ENCODE peak calls at places on chromosome X, in seven cellular contexts. Z, V, E, X, O, C and W are unnamed samples.

GRCh38 chrX:105869676-105870075 is 47.3 kb downstream of the NRK start:
- DNase-seq in V (no peak), Z (no peak), E (no peak), O (no peak), C (no peak), X (peak; percentile 38), W (no peak)

GRCh38 chrX:138875472-138875871 is 164.0 kb upstream of the FGF13 start:
- DNase-seq in E (no peak), C (no peak), V (no peak), X (no peak), Z (no peak), O (no peak), W (no peak)

GRCh38 chrX:72554448-72555140 is 18.0 kb downstream of the HDAC8 start:
- DNase-seq in O (peak; percentile 18), E (peak; percentile 18), V (peak; percentile 38), Z (peak; percentile 80), X (no peak), C (no peak), W (peak; percentile 88)

GRCh38 chrX:12973561-12974216 is 1.2 kb upstream of the TMSB4X start:
- DNase-seq in X (no peak), Z (no peak), C (no peak), E (no peak), V (no peak), O (no peak), W (no peak)

GRCh38 chrX:70445197-70445656 is 592 bp downstream of the DLG3 start:
- DNase-seq in O (no peak), C (no peak), E (no peak), X (no peak), V (no peak), Z (no peak), W (no peak)

GRCh38 chrX:109926743-109927662 is 75.9 kb upstream of the TMEM164 start:
- DNase-seq in E (no peak), Z (no peak), V (no peak), C (no peak), X (no peak), O (no peak), W (no peak)

GRCh38 chrX:145773006-145773405 is 44.6 kb upstream of the SLITRK2 start:
- DNase-seq in C (no peak), E (no peak), X (no peak), O (no peak), Z (no peak), V (no peak), W (no peak)

GRCh38 chrX:75084757-75085156 is 71.3 kb downstream of the ABCB7 start:
- DNase-seq in E (no peak), V (no peak), O (no peak), C (no peak), Z (no peak), X (no peak), W (no peak)

GRCh38 chrX:41761702-41762101 is 37.7 kb downstream of the GPR82 start:
- DNase-seq in V (no peak), E (no peak), X (no peak), O (no peak), C (no peak), Z (no peak), W (no peak)

GRCh38 chrX:40099046-40099968 is 1.5 kb upstream of the BCOR start:
- DNase-seq in E (peak; percentile 55), V (no peak), O (no peak), C (no peak), X (no peak), Z (peak; percentile 79), W (peak; percentile 43)

GRCh38 chrX:108537005-108537404 is 97.4 kb downstream of the COL4A5 start:
- DNase-seq in X (peak; percentile 38), C (peak; percentile 14), Z (no peak), E (peak; percentile 49), V (no peak), O (peak; percentile 2), W (peak; percentile 47)

GRCh38 chrX:148572332-148572731 is 71.9 kb downstream of the AFF2 start:
- DNase-seq in Z (no peak), C (no peak), O (no peak), V (no peak), E (no peak), X (no peak), W (no peak)

GRCh38 chrX:121146059-121146628 is 98.7 kb downstream of the GLUD2 start:
- DNase-seq in O (no peak), X (no peak), E (no peak), V (no peak), C (no peak), Z (no peak), W (no peak)

GRCh38 chrX:40543661-40544328 is 37.0 kb upstream of the ATP6AP2 start:
- DNase-seq in V (no peak), X (peak; percentile 71), O (peak; percentile 70), C (peak; percentile 65), E (peak; percentile 68), Z (no peak), W (peak; percentile 81)

GRCh38 chrX:1011632-1012283 is 200.7 kb downstream of the CRLF2 start:
- DNase-seq in C (no peak), E (no peak), V (no peak), Z (no peak), X (no peak), O (no peak), W (peak; percentile 8)

DNA sequence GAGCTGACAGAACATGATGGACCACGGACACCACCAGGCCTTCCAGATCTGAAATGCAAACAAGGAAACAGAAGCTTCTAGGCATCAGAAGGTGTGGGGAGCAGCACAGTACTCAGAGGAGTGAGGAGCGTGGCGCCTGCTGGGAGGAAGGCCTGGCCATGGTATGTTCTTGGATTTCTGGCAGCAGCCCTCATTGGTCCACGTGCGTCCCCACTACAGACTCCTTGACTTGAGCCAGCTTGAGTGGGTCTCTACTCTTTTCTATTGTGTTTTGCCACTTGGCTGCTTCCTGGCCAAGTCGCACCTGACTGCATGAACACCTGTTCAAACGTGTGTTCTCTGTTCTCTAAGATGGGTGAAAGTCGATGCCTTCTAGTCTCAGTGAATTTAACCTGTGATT is 18.0 kb downstream of the ZNF275 start:
- DNase-seq in C (no peak), X (no peak), O (no peak), E (no peak), Z (no peak), V (no peak), W (no peak)
- H3K4me2 ChIP-seq in C (no peak overlapping the region), X (no peak overlapping the region), O (no peak overlapping the region), E (no peak overlapping the region), Z (no peak overlapping the region), V (no peak overlapping the region), W (no peak overlapping the region)

GRCh38 chrX:119496521-119496829 is 28.2 kb downstream of the SLC25A5 start:
- DNase-seq in O (no peak), X (no peak), E (no peak), C (no peak), V (no peak), Z (no peak), W (no peak)

GRCh38 chrX:119495734-119496520 is 27.7 kb downstream of the SLC25A5 start:
- DNase-seq in V (no peak), E (no peak), O (no peak), X (no peak), C (peak; percentile 6), Z (no peak), W (no peak)

GRCh38 chrX:119500061-119500800 is 32.0 kb downstream of the SLC25A5 start:
- DNase-seq in Z (no peak), O (no peak), E (no peak), X (no peak), V (no peak), C (no peak), W (no peak)

GRCh38 chrX:119501511-119502148 is 33.4 kb downstream of the SLC25A5 start:
- DNase-seq in O (no peak), E (no peak), X (no peak), V (no peak), Z (no peak), C (no peak), W (no peak)

DNA sequence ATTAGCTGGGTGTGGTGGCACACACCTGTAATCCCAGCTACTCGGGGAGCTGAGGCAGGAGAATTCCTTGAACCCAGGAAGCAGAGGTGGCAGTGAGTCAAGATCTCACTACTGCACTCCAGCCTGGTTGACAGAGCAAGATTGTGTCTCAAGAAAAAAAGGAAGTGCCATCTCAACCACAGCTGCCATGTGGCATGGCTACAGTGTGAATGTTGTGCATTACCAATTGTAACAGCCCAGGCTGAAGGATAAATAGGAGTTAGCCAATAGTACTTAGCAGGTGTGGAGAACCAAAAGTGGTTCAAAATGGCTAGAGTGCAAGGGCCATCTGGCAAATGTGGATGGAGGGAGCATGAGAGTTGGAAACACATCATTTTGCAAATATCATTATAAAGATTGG is 28.9 kb downstream of the SLC25A5 start:
- DNase-seq in C (no peak), X (no peak), Z (no peak), V (no peak), E (no peak), O (no peak), W (no peak)
- H3K18ac ChIP-seq in C (no peak overlapping the region), X (no peak overlapping the region), Z (no peak overlapping the region), V (no peak overlapping the region), E (no peak overlapping the region), O (no peak overlapping the region), W (no peak overlapping the region)

DNA sequence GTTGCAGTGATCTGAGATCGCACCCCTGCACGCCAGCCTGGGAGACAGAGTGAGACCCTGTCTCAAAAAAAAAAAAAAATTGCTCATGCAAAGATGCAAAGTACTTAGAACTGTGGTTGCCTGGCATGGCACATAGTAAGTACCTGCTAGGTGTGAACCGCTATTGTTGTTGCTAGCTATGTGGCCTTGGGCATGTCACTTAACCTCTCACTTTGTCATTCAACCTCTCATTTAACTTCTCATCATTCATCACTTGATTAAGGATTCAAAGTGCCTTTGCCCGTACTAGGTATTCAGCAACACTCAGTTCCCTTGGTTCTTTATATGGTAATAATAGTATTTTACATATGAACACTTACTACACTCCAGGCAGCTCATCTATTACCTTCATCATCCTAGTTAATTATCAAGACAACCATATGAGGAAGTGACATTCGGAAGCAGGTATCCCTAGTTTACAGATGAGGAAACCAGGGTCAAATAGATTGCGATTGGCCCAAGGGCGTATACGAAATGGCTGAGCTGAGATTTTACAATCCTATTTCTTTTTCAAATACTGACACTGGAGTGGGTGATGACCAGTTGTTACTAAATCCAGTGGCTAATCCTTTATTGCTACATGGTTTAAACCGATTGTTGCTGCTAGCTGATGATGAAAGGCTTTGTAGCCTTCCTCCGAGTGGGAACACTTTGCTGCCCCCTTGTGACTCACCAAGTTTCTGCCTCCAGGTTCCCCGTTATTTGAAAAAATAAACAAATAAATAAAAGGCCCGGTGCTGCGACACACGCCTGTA is 28.8 kb upstream of the SOWAHD start:
- DNase-seq in Z (peak; percentile 60), O (peak; percentile 42), V (peak; percentile 21), X (peak; percentile 64), E (peak; percentile 84), C (peak; percentile 28), W (peak; percentile 60)
- H3K4me2 ChIP-seq in Z (no peak overlapping the region), O (no peak overlapping the region), V (peak overlapping the region; percentile 44), X (no peak overlapping the region), E (no peak overlapping the region), C (no peak overlapping the region), W (no peak overlapping the region)

DNA sequence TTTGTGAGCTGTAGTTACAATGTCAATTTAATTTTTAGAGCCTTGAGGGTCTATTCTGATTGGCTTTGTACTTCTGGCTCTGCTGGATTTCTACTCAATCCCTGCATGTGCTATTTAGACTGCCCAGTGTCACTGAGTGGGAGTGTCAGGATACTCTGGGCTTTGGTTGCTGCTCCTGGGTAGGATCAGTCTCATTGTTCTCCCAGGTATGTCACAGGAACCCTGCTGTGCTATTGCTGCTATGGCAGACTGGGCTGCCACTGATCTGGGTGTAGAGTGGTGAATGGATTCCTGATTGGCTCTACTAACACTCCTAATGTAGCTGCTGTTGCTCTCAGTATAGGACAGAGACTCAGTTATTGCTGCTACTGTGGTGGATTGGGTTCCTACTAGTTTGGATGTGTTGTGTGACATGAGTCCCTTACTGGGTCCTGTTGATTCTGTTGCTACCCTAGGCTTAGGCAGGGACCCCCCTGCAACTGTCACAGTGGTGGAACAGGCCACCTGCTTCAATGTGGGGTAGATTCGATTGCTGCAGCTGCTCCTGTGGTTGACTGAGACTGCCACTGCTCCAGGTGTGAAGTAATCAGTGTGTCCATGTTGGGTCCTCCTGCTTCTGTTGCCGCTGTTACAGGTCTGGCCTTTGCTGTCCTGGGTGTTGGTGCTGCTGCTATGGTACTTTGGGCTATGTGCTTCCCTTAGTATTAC is 707.8 kb upstream of the AMOT start:
- DNase-seq in E (no peak), Z (peak; percentile 73), X (no peak), V (no peak), O (peak; percentile 14), C (no peak), W (peak; percentile 83)
- H3K18ac ChIP-seq in E (no peak overlapping the region), Z (peak overlapping the region; percentile 6), X (no peak overlapping the region), V (no peak overlapping the region), O (no peak overlapping the region), C (no peak overlapping the region), W (no peak overlapping the region)